ENCODE peak calls at places on chromosomes 4 and X, in seven cellular contexts. One of them, this sample, is unnamed.

GRCh38 chr4:186569533-186570192 is 14.3 kb upstream of the MTNR1A start:
- DNase-seq in stimulated activated CD8-positive, alpha-beta memory T cell treated with anti-CD3 and anti-CD28 coated beads, Interleukin-7, amount 100 ng/mL, for 1 hour: no peak
- DNase-seq in heart left ventricle: no peak
- DNase-seq in cerebellar cortex: no peak
- DNase-seq in brain microvascular endothelial cell: no peak
- DNase-seq in KBM-7: no peak
- DNase-seq in neural crest cell: no peak
- DNase-seq in this sample: no peak

GRCh38 chr4:42605264-42605663 is 51.6 kb downstream of the ATP8A1 start:
- DNase-seq in brain microvascular endothelial cell: no peak
- DNase-seq in cerebellar cortex: no peak
- DNase-seq in heart left ventricle: no peak
- DNase-seq in KBM-7: no peak
- DNase-seq in neural crest cell: no peak
- DNase-seq in stimulated activated CD8-positive, alpha-beta memory T cell treated with anti-CD3 and anti-CD28 coated beads, Interleukin-7, amount 100 ng/mL, for 1 hour: no peak
- DNase-seq in this sample: no peak

GRCh38 chr4:26619784-26620183 is 35.9 kb downstream of the TBC1D19 start:
- DNase-seq in cerebellar cortex: no peak
- DNase-seq in heart left ventricle: no peak
- DNase-seq in KBM-7: no peak
- DNase-seq in stimulated activated CD8-positive, alpha-beta memory T cell treated with anti-CD3 and anti-CD28 coated beads, Interleukin-7, amount 100 ng/mL, for 1 hour: no peak
- DNase-seq in neural crest cell: no peak
- DNase-seq in brain microvascular endothelial cell: no peak
- DNase-seq in this sample: no peak

GRCh38 chr4:37549003-37549402 is 137.2 kb downstream of the RELL1 start:
- DNase-seq in stimulated activated CD8-positive, alpha-beta memory T cell treated with anti-CD3 and anti-CD28 coated beads, Interleukin-7, amount 100 ng/mL, for 1 hour: no peak
- DNase-seq in cerebellar cortex: no peak
- DNase-seq in neural crest cell: no peak
- DNase-seq in KBM-7: no peak
- DNase-seq in heart left ventricle: no peak
- DNase-seq in brain microvascular endothelial cell: peak
- DNase-seq in this sample: no peak

GRCh38 chrX:40105016-40105790 is 7.4 kb upstream of the BCOR start:
- DNase-seq in heart left ventricle: peak
- DNase-seq in neural crest cell: no peak
- DNase-seq in brain microvascular endothelial cell: no peak
- DNase-seq in cerebellar cortex: no peak
- DNase-seq in stimulated activated CD8-positive, alpha-beta memory T cell treated with anti-CD3 and anti-CD28 coated beads, Interleukin-7, amount 100 ng/mL, for 1 hour: no peak
- DNase-seq in KBM-7: peak
- DNase-seq in this sample: peak

GRCh38 chr4:7753271-7753670 is 186.4 kb downstream of the AFAP1 start:
- DNase-seq in cerebellar cortex: no peak
- DNase-seq in stimulated activated CD8-positive, alpha-beta memory T cell treated with anti-CD3 and anti-CD28 coated beads, Interleukin-7, amount 100 ng/mL, for 1 hour: no peak
- DNase-seq in neural crest cell: no peak
- DNase-seq in KBM-7: no peak
- DNase-seq in brain microvascular endothelial cell: no peak
- DNase-seq in heart left ventricle: no peak
- DNase-seq in this sample: no peak

GRCh38 chr4:1040344-1041146 is 29.1 kb downstream of the FGFRL1 start:
- DNase-seq in neural crest cell: no peak
- DNase-seq in cerebellar cortex: no peak
- DNase-seq in heart left ventricle: no peak
- DNase-seq in KBM-7: no peak
- DNase-seq in brain microvascular endothelial cell: no peak
- DNase-seq in stimulated activated CD8-positive, alpha-beta memory T cell treated with anti-CD3 and anti-CD28 coated beads, Interleukin-7, amount 100 ng/mL, for 1 hour: no peak
- DNase-seq in this sample: no peak

GRCh38 chrX:45894864-45895645 is 650.2 kb downstream of the ZNF674 start:
- DNase-seq in stimulated activated CD8-positive, alpha-beta memory T cell treated with anti-CD3 and anti-CD28 coated beads, Interleukin-7, amount 100 ng/mL, for 1 hour: no peak
- DNase-seq in cerebellar cortex: no peak
- DNase-seq in KBM-7: no peak
- DNase-seq in neural crest cell: no peak
- DNase-seq in brain microvascular endothelial cell: no peak
- DNase-seq in heart left ventricle: no peak
- DNase-seq in this sample: no peak

GRCh38 chr4:4969298-4969697 is 50.0 kb downstream of the CYTL1 start:
- DNase-seq in KBM-7: no peak
- DNase-seq in brain microvascular endothelial cell: no peak
- DNase-seq in stimulated activated CD8-positive, alpha-beta memory T cell treated with anti-CD3 and anti-CD28 coated beads, Interleukin-7, amount 100 ng/mL, for 1 hour: no peak
- DNase-seq in neural crest cell: no peak
- DNase-seq in cerebellar cortex: no peak
- DNase-seq in heart left ventricle: no peak
- DNase-seq in this sample: no peak

GRCh38 chr4:170005472-170005871 is 20.7 kb downstream of the MFAP3L start:
- DNase-seq in heart left ventricle: no peak
- DNase-seq in brain microvascular endothelial cell: no peak
- DNase-seq in neural crest cell: no peak
- DNase-seq in stimulated activated CD8-positive, alpha-beta memory T cell treated with anti-CD3 and anti-CD28 coated beads, Interleukin-7, amount 100 ng/mL, for 1 hour: no peak
- DNase-seq in KBM-7: no peak
- DNase-seq in cerebellar cortex: no peak
- DNase-seq in this sample: no peak

GRCh38 chrX:65671286-65671685 is 3.8 kb downstream of the MSN start:
- DNase-seq in heart left ventricle: no peak
- DNase-seq in neural crest cell: no peak
- DNase-seq in KBM-7: no peak
- DNase-seq in stimulated activated CD8-positive, alpha-beta memory T cell treated with anti-CD3 and anti-CD28 coated beads, Interleukin-7, amount 100 ng/mL, for 1 hour: no peak
- DNase-seq in cerebellar cortex: no peak
- DNase-seq in brain microvascular endothelial cell: no peak
- DNase-seq in this sample: no peak

GRCh38 chrX:141201962-141202361 is 25.0 kb upstream of the LDOC1 start:
- DNase-seq in brain microvascular endothelial cell: no peak
- DNase-seq in KBM-7: no peak
- DNase-seq in cerebellar cortex: no peak
- DNase-seq in heart left ventricle: no peak
- DNase-seq in neural crest cell: no peak
- DNase-seq in stimulated activated CD8-positive, alpha-beta memory T cell treated with anti-CD3 and anti-CD28 coated beads, Interleukin-7, amount 100 ng/mL, for 1 hour: no peak
- DNase-seq in this sample: no peak

GRCh38 chrX:38654302-38654701 is 93.0 kb downstream of the TSPAN7 start:
- DNase-seq in neural crest cell: no peak
- DNase-seq in brain microvascular endothelial cell: peak
- DNase-seq in cerebellar cortex: peak
- DNase-seq in stimulated activated CD8-positive, alpha-beta memory T cell treated with anti-CD3 and anti-CD28 coated beads, Interleukin-7, amount 100 ng/mL, for 1 hour: no peak
- DNase-seq in KBM-7: peak
- DNase-seq in heart left ventricle: no peak
- DNase-seq in this sample: peak

GRCh38 chr4:27062256-27062655 is 201.6 kb downstream of the STIM2 start:
- DNase-seq in stimulated activated CD8-positive, alpha-beta memory T cell treated with anti-CD3 and anti-CD28 coated beads, Interleukin-7, amount 100 ng/mL, for 1 hour: no peak
- DNase-seq in cerebellar cortex: no peak
- DNase-seq in KBM-7: no peak
- DNase-seq in neural crest cell: no peak
- DNase-seq in brain microvascular endothelial cell: no peak
- DNase-seq in heart left ventricle: no peak
- DNase-seq in this sample: no peak

GRCh38 chrX:112651766-112652165 is 28.0 kb downstream of the LHFPL1 start:
- DNase-seq in cerebellar cortex: no peak
- DNase-seq in stimulated activated CD8-positive, alpha-beta memory T cell treated with anti-CD3 and anti-CD28 coated beads, Interleukin-7, amount 100 ng/mL, for 1 hour: no peak
- DNase-seq in heart left ventricle: no peak
- DNase-seq in KBM-7: no peak
- DNase-seq in brain microvascular endothelial cell: no peak
- DNase-seq in neural crest cell: no peak
- DNase-seq in this sample: no peak

GRCh38 chr4:103482893-103483292 is 236.9 kb downstream of the TACR3 start:
- DNase-seq in KBM-7: no peak
- DNase-seq in heart left ventricle: no peak
- DNase-seq in cerebellar cortex: no peak
- DNase-seq in stimulated activated CD8-positive, alpha-beta memory T cell treated with anti-CD3 and anti-CD28 coated beads, Interleukin-7, amount 100 ng/mL, for 1 hour: no peak
- DNase-seq in neural crest cell: no peak
- DNase-seq in brain microvascular endothelial cell: no peak
- DNase-seq in this sample: no peak

GRCh38 chr4:11338990-11339782 is 89.5 kb downstream of the HS3ST1 start:
- DNase-seq in neural crest cell: no peak
- DNase-seq in stimulated activated CD8-positive, alpha-beta memory T cell treated with anti-CD3 and anti-CD28 coated beads, Interleukin-7, amount 100 ng/mL, for 1 hour: no peak
- DNase-seq in brain microvascular endothelial cell: no peak
- DNase-seq in cerebellar cortex: no peak
- DNase-seq in heart left ventricle: no peak
- DNase-seq in KBM-7: no peak
- DNase-seq in this sample: no peak

GRCh38 chr4:36492590-36492989 is 211.2 kb downstream of the DTHD1 start:
- DNase-seq in heart left ventricle: no peak
- DNase-seq in stimulated activated CD8-positive, alpha-beta memory T cell treated with anti-CD3 and anti-CD28 coated beads, Interleukin-7, amount 100 ng/mL, for 1 hour: no peak
- DNase-seq in neural crest cell: no peak
- DNase-seq in brain microvascular endothelial cell: no peak
- DNase-seq in KBM-7: no peak
- DNase-seq in cerebellar cortex: no peak
- DNase-seq in this sample: no peak

GRCh38 chr4:113618205-113618604 is 143.3 kb downstream of the CAMK2D start:
- DNase-seq in stimulated activated CD8-positive, alpha-beta memory T cell treated with anti-CD3 and anti-CD28 coated beads, Interleukin-7, amount 100 ng/mL, for 1 hour: no peak
- DNase-seq in heart left ventricle: no peak
- DNase-seq in KBM-7: no peak
- DNase-seq in brain microvascular endothelial cell: no peak
- DNase-seq in neural crest cell: no peak
- DNase-seq in cerebellar cortex: no peak
- DNase-seq in this sample: peak

GRCh38 chr4:167509551-167509950 is 275.3 kb upstream of the SPOCK3 start:
- DNase-seq in brain microvascular endothelial cell: no peak
- DNase-seq in cerebellar cortex: no peak
- DNase-seq in neural crest cell: no peak
- DNase-seq in stimulated activated CD8-positive, alpha-beta memory T cell treated with anti-CD3 and anti-CD28 coated beads, Interleukin-7, amount 100 ng/mL, for 1 hour: no peak
- DNase-seq in KBM-7: no peak
- DNase-seq in heart left ventricle: no peak
- DNase-seq in this sample: no peak

GRCh38 chrX:46310815-46311497 is 234.3 kb downstream of the ZNF674 start:
- DNase-seq in neural crest cell: no peak
- DNase-seq in heart left ventricle: no peak
- DNase-seq in cerebellar cortex: no peak
- DNase-seq in KBM-7: no peak
- DNase-seq in brain microvascular endothelial cell: no peak
- DNase-seq in stimulated activated CD8-positive, alpha-beta memory T cell treated with anti-CD3 and anti-CD28 coated beads, Interleukin-7, amount 100 ng/mL, for 1 hour: no peak
- DNase-seq in this sample: no peak

GRCh38 chr4:146211440-146211839 is 2.9 kb upstream of the REELD1 start:
- DNase-seq in stimulated activated CD8-positive, alpha-beta memory T cell treated with anti-CD3 and anti-CD28 coated beads, Interleukin-7, amount 100 ng/mL, for 1 hour: no peak
- DNase-seq in heart left ventricle: no peak
- DNase-seq in brain microvascular endothelial cell: no peak
- DNase-seq in KBM-7: no peak
- DNase-seq in neural crest cell: no peak
- DNase-seq in cerebellar cortex: no peak
- DNase-seq in this sample: no peak

GRCh38 chr4:2797545-2798305 is 4.8 kb downstream of the SH3BP2 start:
- DNase-seq in heart left ventricle: peak
- DNase-seq in cerebellar cortex: no peak
- DNase-seq in neural crest cell: no peak
- DNase-seq in brain microvascular endothelial cell: no peak
- DNase-seq in KBM-7: no peak
- DNase-seq in stimulated activated CD8-positive, alpha-beta memory T cell treated with anti-CD3 and anti-CD28 coated beads, Interleukin-7, amount 100 ng/mL, for 1 hour: no peak
- DNase-seq in this sample: no peak

GRCh38 chr4:150363721-150364688 is 217.9 kb upstream of the MAB21L2 start:
- DNase-seq in KBM-7: no peak
- DNase-seq in brain microvascular endothelial cell: no peak
- DNase-seq in heart left ventricle: no peak
- DNase-seq in cerebellar cortex: no peak
- DNase-seq in stimulated activated CD8-positive, alpha-beta memory T cell treated with anti-CD3 and anti-CD28 coated beads, Interleukin-7, amount 100 ng/mL, for 1 hour: no peak
- DNase-seq in neural crest cell: no peak
- DNase-seq in this sample: no peak

This sample was measured in OCI-LY7.